ENCODE peak calls at places on chromosome 5, in seven cellular contexts. M is chondrocyte, Q is NCI-H2029, T is GF-D8, G is T-helper 17 cell, Z is body of pancreas, U is ureter. A is an unnamed sample.

GRCh38 chr5:82168294-82168693 is 109.9 kb downstream of the RPS23 start:
- DNase-seq in M (no peak), Q (no peak), T (no peak), G (no peak), Z (no peak), U (no peak), A (no peak)

GRCh38 chr5:603081-603998 is 8.8 kb upstream of the CEP72 start:
- DNase-seq in M (peak; percentile 82), Q (no peak), T (no peak), G (no peak), Z (no peak), U (no peak), A (no peak)

GRCh38 chr5:5350101-5350500 is 72.4 kb upstream of the ICE1 start:
- DNase-seq in M (no peak), Q (no peak), T (no peak), G (no peak), Z (no peak), U (no peak), A (no peak)

GRCh38 chr5:55172937-55173695 is at the start of gene CDC20B:
- DNase-seq in M (no peak), Q (peak; percentile 43), T (no peak), G (peak; percentile 72), Z (peak; percentile 74), U (peak; percentile 51), A (peak; percentile 82)

GRCh38 chr5:107268241-107268640 is 402.5 kb downstream of the EFNA5 start:
- DNase-seq in M (no peak), Q (no peak), T (no peak), G (no peak), Z (no peak), U (no peak), A (no peak)

GRCh38 chr5:130436430-130436829 is 532.2 kb downstream of the CHSY3 start:
- DNase-seq in M (no peak), Q (no peak), T (no peak), G (no peak), Z (no peak), U (no peak), A (no peak)

GRCh38 chr5:135215617-135215995 is 181.6 kb upstream of the PITX1 start:
- DNase-seq in M (peak; percentile 59), Q (no peak), T (no peak), G (no peak), Z (no peak), U (peak; percentile 34), A (no peak)

GRCh38 chr5:14698495-14698894 is 34.0 kb downstream of the OTULIN start:
- DNase-seq in M (no peak), Q (no peak), T (no peak), G (no peak), Z (no peak), U (no peak), A (no peak)

GRCh38 chr5:32990593-32991415 is 279.7 kb downstream of the NPR3 start:
- DNase-seq in M (no peak), Q (no peak), T (no peak), G (no peak), Z (no peak), U (no peak), A (no peak)

GRCh38 chr5:14739538-14739937 is 75.0 kb downstream of the OTULIN start:
- DNase-seq in M (no peak), Q (no peak), T (no peak), G (no peak), Z (no peak), U (no peak), A (no peak)

GRCh38 chr5:119655081-119655480 is 25.7 kb downstream of the FAM170A start:
- DNase-seq in M (no peak), Q (no peak), T (peak; percentile 14), G (no peak), Z (no peak), U (no peak), A (no peak)

GRCh38 chr5:53884844-53885243 is 324.4 kb downstream of the NDUFS4 start:
- DNase-seq in M (no peak), Q (no peak), T (no peak), G (no peak), Z (no peak), U (no peak), A (no peak)

GRCh38 chr5:135535420-135535819 is 344 bp downstream of the NEUROG1 start:
- DNase-seq in M (no peak), Q (no peak), T (no peak), G (no peak), Z (no peak), U (no peak), A (no peak)

GRCh38 chr5:56812110-56812509 is 3.2 kb upstream of the MAP3K1 start:
- DNase-seq in M (no peak), Q (no peak), T (peak; percentile 10), G (no peak), Z (no peak), U (no peak), A (no peak)

GRCh38 chr5:149221326-149221725 is 50.3 kb upstream of the AFAP1L1 start:
- DNase-seq in M (no peak), Q (no peak), T (no peak), G (no peak), Z (no peak), U (no peak), A (no peak)

GRCh38 chr5:135457424-135458071 is 5.4 kb upstream of the TIFAB start:
- DNase-seq in M (peak; percentile 53), Q (peak; percentile 55), T (no peak), G (peak; percentile 46), Z (peak; percentile 56), U (no peak), A (peak; percentile 81)

GRCh38 chr5:151773979-151774378 is 2.2 kb downstream of the G3BP1 start:
- DNase-seq in M (no peak), Q (no peak), T (no peak), G (no peak), Z (no peak), U (no peak), A (no peak)

GRCh38 chr5:1203311-1203967 is 2.0 kb downstream of the SLC6A19 start:
- DNase-seq in M (peak; percentile 86), Q (no peak), T (no peak), G (no peak), Z (no peak), U (no peak), A (no peak)

GRCh38 chr5:36202521-36202961 is 39.2 kb downstream of the NADK2 start:
- DNase-seq in M (no peak), Q (no peak), T (no peak), G (no peak), Z (no peak), U (no peak), A (no peak)

GRCh38 chr5:93070938-93071337 is 510.1 kb downstream of the NR2F1-AS1 start:
- DNase-seq in M (no peak), Q (peak; percentile 12), T (no peak), G (no peak), Z (no peak), U (no peak), A (no peak)

GRCh38 chr5:25963251-25964008 is 1075.0 kb downstream of the CDH9 start:
- DNase-seq in M (no peak), Q (no peak), T (no peak), G (no peak), Z (no peak), U (no peak), A (no peak)

GRCh38 chr5:51278458-51279049 is 104.7 kb upstream of the ISL1 start:
- DNase-seq in M (no peak), Q (no peak), T (no peak), G (no peak), Z (no peak), U (no peak), A (no peak)

A was measured in endothelial cell.